ENCODE peak calls at places on chromosome 1, in seven cellular contexts. K is tibial artery; U is H9; S is NCI-H69; Q is naive thymus-derived CD4-positive, alpha-beta T cell; T is T-helper 1 cell; P is lung microvascular endothelial cell. N is an unnamed sample.

GRCh38 chr1:65605621-65606020 is 185.2 kb downstream of the LEPR start:
- DNase-seq in T (no peak), P (peak; percentile 20), S (no peak), U (no peak), Q (no peak), K (no peak), N (no peak)

GRCh38 chr1:117017648-117018047 is 16.1 kb downstream of the CD101 start:
- DNase-seq in K (no peak), P (no peak), Q (no peak), T (no peak), U (no peak), S (peak; percentile 66), N (no peak)

GRCh38 chr1:50976111-50976889 is 6.3 kb downstream of the CDKN2C start:
- DNase-seq in S (peak; percentile 86), T (peak; percentile 4), U (peak; percentile 41), Q (no peak), K (no peak), P (no peak), N (no peak)

GRCh38 chr1:63873751-63874150 is 99.9 kb downstream of the ROR1 start:
- DNase-seq in K (no peak), S (no peak), Q (no peak), U (no peak), P (peak; percentile 47), T (no peak), N (no peak)

GRCh38 chr1:211808475-211808874 is 22.1 kb downstream of the LPGAT1 start:
- DNase-seq in S (no peak), K (no peak), U (no peak), P (no peak), Q (no peak), T (no peak), N (no peak)

GRCh38 chr1:241677171-241677570 is 25.1 kb downstream of the WDR64 start:
- DNase-seq in K (no peak), T (peak; percentile 43), P (no peak), Q (peak; percentile 23), U (no peak), S (no peak), N (peak; percentile 32)

GRCh38 chr1:167774710-167775109 is 52.9 kb downstream of the MPZL1 start:
- DNase-seq in U (no peak), S (no peak), T (no peak), Q (no peak), P (peak; percentile 44), K (no peak), N (no peak)

GRCh38 chr1:210252621-210253041 is 20.0 kb downstream of the SERTAD4 start:
- DNase-seq in Q (no peak), S (peak; percentile 93), P (peak; percentile 18), T (no peak), K (no peak), U (peak; percentile 94), N (no peak)

GRCh38 chr1:212791676-212792395 is at the start of the genes NSL1 and TATDN3:
- DNase-seq in T (peak; percentile 91), Q (peak; percentile 99), P (peak; percentile 94), S (peak; percentile 95), U (peak; percentile 93), K (peak; percentile 79), N (peak; percentile 93)

GRCh38 chr1:179034720-179035119 is 9.0 kb downstream of the FAM20B start:
- DNase-seq in P (peak; percentile 84), T (peak; percentile 77), Q (no peak), U (no peak), K (no peak), S (no peak), N (no peak)